ENCODE peak calls at places on chromosomes 12 and 14, in five cellular contexts. Z is endothelial cell of umbilical vein, F is astrocyte, B is K562, K is MM.1S. R is an unnamed sample. For H3K4me1, the result is how much of the 10 kb centered on the place peaks cover.

GRCh38 chr12:79274571-79275064 is 410.0 kb downstream of the SYT1 start:
- DNase-seq in Z (no peak), F (no peak), B (no peak), K (peak), R (no peak)

GRCh38 chr14:23366163-23366921 is 1.4 kb upstream of the EFS start:
- DNase-seq in B (no peak), K (no peak), Z (no peak), F (peak), R (no peak)

GRCh38 chr14:75917322-75918251 is 64.2 kb downstream of the TGFB3 start:
- DNase-seq in K (no peak), Z (no peak), B (no peak), F (no peak), R (no peak)

GRCh38 chr14:58638231-58639205 is 756 bp downstream of the DACT1 start:
- DNase-seq in F (peak), B (no peak), K (no peak), Z (peak), R (peak)

GRCh38 chr12:89040146-89040964 is 311.9 kb downstream of the DUSP6 start:
- DNase-seq in K (peak), F (peak), B (no peak), Z (no peak), R (peak)

GRCh38 chr12:118188690-118189371 is 52.9 kb downstream of the PEBP1 start:
- DNase-seq in K (no peak), F (peak), B (no peak), Z (peak), R (no peak)

GRCh38 chr14:32403688-32404087 is 74.6 kb downstream of the AKAP6 start:
- DNase-seq in B (no peak), K (no peak), F (peak), Z (no peak), R (peak)

GRCh38 chr12:52199294-52199920 is 7.6 kb upstream of the KRT80 start:
- DNase-seq in K (no peak), F (no peak), Z (no peak), B (no peak), R (no peak)

GRCh38 chr12:107344035-107344808 is 250.9 kb upstream of the CRY1 start:
- DNase-seq in K (no peak), Z (no peak), F (peak), B (no peak), R (peak)

GRCh38 chr14:94407906-94408305 is 19.5 kb upstream of the SERPINA1 start:
- DNase-seq in B (no peak), F (peak), Z (no peak), K (no peak), R (no peak)

GRCh38 chr14:105168496-105168978 is at the start of gene JAG2:
- DNase-seq in F (peak), K (peak), B (peak), Z (peak), R (peak)

GRCh38 chr14:100571837-100572236 is 15.4 kb downstream of the BEGAIN start:
- DNase-seq in Z (no peak), F (no peak), K (no peak), B (no peak), R (no peak)

GRCh38 chr12:111427417-111428074 is 21.8 kb downstream of the SH2B3 start:
- DNase-seq in B (no peak), K (no peak), F (no peak), Z (no peak), R (no peak)

GRCh38 chr12:111428728-111429175 is 23.0 kb downstream of the SH2B3 start:
- DNase-seq in Z (peak), B (no peak), F (no peak), K (no peak), R (no peak)

GRCh38 chr12:111429760-111430417 is 24.2 kb downstream of the SH2B3 start:
- DNase-seq in F (no peak), Z (peak), B (no peak), K (no peak), R (no peak)

GRCh38 chr12:111426341-111427185 is 20.8 kb downstream of the SH2B3 start:
- DNase-seq in F (no peak), B (no peak), Z (peak), K (no peak), R (peak)

GRCh38 chr12:111428081-111428727 is 22.5 kb downstream of the SH2B3 start:
- DNase-seq in F (no peak), B (no peak), K (no peak), Z (no peak), R (no peak)
- H3K9ac ChIP-seq in F (peak), B (no peak), K (no peak), Z (peak), R (no peak)

DNA sequence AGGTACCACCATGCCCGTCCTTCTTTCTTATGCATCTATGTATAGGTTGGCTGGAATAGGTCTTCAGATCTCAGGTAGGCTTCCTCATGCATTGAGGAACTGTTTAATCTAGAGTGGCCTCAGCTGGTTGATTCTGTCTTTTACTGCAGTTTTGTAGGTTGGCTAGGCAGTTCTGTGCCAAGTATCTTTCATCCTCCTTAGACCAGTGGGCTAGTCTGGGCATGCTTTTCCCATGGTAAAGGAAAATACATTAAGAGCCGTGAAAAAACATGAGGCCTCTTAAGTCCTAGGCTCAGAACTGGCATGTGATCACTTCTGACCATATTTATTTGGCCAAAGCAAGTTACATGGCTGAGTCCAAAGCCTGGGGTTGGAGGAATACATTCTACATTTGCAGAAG is 137.3 kb downstream of the WIF1 start:
- DNase-seq in F (no peak), B (no peak), Z (no peak), K (no peak), R (no peak)
- TF ChIP-seq EZH2 in F (no peak), B (no peak), Z (no peak), K (no peak), R (no peak)

DNA sequence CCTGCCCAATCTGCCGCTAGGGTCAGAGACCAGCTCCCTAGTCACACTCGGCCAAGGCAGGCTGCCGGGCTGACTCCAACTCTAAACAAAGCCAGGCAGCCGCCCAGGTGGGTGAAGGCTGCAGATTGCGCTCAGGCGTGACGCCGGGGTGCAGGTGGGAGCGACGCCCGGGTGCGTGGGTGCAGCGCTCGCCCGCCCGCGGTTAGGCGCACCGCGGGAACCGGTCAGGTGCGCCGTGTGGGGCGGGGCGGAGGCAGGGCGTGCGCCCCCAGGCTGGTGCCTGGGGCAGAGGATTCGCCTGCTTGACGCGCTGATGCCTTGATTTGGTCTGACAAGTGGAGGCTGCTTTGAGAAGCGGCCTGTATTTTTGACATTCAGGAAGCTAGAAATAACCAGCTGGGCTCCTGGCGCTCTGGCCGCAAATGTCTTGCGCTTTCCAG is 126.7 kb upstream of the HIF1A start:
- DNase-seq in K (peak), F (no peak), Z (no peak), B (no peak), R (peak)
- H3K4me1 ChIP-seq in K (under half), F (half or more), Z (under half), B (under half), R (half or more)

GRCh38 chr12:70242695-70243509 is at the start of gene CNOT2:
- DNase-seq in B (peak), F (peak), Z (peak), K (peak), R (peak)
- H3K9ac ChIP-seq in B (peak), F (peak), Z (peak), K (peak), R (peak)

DNA sequence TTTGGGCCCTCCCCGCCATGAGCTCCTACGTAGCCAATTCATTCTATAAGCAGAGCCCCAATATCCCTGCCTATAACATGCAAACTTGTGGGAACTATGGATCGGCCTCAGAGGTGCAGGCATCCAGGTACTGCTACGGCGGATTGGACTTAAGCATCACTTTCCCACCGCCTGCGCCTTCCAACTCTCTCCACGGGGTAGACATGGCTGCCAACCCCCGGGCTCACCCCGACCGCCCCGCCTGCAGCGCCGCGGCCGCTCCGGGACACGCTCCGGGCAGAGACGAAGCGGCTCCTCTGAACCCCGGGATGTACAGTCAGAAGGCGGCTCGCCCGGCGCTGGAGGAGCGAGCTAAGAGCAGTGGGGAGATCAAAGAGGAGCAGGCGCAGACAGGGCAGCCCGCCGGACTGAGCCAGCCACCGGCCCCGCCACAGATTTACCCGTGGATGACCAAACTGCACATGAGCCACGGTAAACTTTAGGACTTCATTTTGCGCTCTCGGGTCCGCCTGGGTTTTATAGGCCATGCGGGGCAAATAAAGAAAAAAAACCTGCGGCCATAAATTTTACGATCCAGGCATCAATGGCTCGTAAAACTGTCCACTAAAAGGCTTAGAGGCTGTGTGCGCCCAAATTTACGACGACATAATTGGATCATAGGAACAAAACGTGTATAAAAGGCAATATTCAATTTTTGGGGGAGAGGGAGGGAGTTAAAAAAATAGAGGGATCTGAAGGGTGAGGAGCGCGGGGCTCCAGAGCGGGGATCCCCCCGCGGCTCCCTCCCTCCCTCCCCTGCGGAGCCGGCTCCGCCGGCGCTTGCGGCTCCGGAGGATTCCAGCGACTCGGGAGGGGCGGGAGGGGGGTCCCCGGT is 493 bp downstream of the HOXC5 start:
- DNase-seq in F (no peak), K (no peak), Z (no peak), B (no peak), R (peak)
- TF ChIP-seq EZH2 in F (no peak), K (peak), Z (peak), B (no peak), R (no peak)

GRCh38 chr12:110550981-110551380 is 32.1 kb downstream of the PPTC7 start:
- DNase-seq in B (no peak), K (no peak), Z (no peak), F (no peak), R (no peak)
- H3K4me1 ChIP-seq in B (under half), K (under half), Z (under half), F (under half), R (under half)

DNA sequence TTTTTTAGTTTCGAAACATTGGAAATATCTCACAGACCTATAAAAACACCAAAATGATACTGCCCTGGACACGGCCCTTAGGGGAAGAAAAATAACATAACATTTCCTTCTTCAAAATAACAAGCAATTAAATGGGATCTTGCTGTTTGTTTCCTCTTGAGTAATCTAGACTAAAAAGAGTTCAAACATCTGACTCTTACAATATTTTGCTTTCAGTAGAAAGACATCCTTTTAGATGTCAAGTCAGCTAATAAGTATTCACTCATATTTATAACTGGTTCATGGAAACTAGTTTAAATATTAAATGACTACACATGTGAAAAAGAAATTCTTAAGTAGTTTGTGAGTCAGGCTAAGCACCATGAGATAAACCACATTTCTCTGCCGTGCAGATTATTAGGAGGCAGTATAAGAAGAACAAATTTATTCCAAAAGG is 87.4 kb downstream of the EPS8 start:
- DNase-seq in Z (peak), B (no peak), K (no peak), F (peak), R (peak)
- H3K9ac ChIP-seq in Z (peak), B (no peak), K (no peak), F (peak), R (peak)

GRCh38 chr12:113462880-113463745 is 8.6 kb downstream of the LHX5 start:
- DNase-seq in K (no peak), Z (no peak), B (no peak), F (no peak), R (no peak)
- TF ChIP-seq EZH2 in K (no peak), Z (peak), B (no peak), F (peak), R (no peak)

GRCh38 chr12:124398578-124399227 is 103.8 kb downstream of the RFLNA start:
- DNase-seq in B (no peak), K (no peak), Z (no peak), F (no peak), R (no peak)
- H3K4me1 ChIP-seq in B (under half), K (under half), Z (under half), F (under half), R (under half)